ENCODE peak calls at places on chromosomes 7 and 10, in five cellular contexts. J, L, V, R and E are unnamed samples.

GRCh38 chr10:79152423-79152817 is 83.7 kb downstream of the ZMIZ1 start:
- DNase-seq in J (no peak), L (no peak), V (no peak), R (no peak), E (no peak)

GRCh38 chr10:92747600-92747999 is 57.8 kb downstream of the HHEX start:
- DNase-seq in J (no peak), L (no peak), V (peak; percentile 12), R (no peak), E (no peak)

GRCh38 chr7:22672892-22673637 is 53.9 kb upstream of the IL6 start:
- DNase-seq in J (no peak), L (no peak), V (no peak), R (no peak), E (no peak)

GRCh38 chr7:5523052-5523711 is 99.5 kb upstream of the TNRC18 start:
- DNase-seq in J (no peak), L (no peak), V (no peak), R (no peak), E (peak; percentile 89)

GRCh38 chr10:79552143-79552542 is 8.1 kb downstream of the SFTPA2 start:
- DNase-seq in J (no peak), L (no peak), V (no peak), R (no peak), E (no peak)

GRCh38 chr10:131579251-131580071 is 267.9 kb upstream of the TCERG1L start:
- DNase-seq in J (no peak), L (no peak), V (no peak), R (no peak), E (peak; percentile 42)

GRCh38 chr10:74922921-74923320 is 96.5 kb downstream of the KAT6B start:
- DNase-seq in J (no peak), L (no peak), V (no peak), R (no peak), E (no peak)

GRCh38 chr7:1512781-1513656 is 8.8 kb upstream of the INTS1 start:
- DNase-seq in J (peak; percentile 87), L (no peak), V (peak; percentile 44), R (no peak), E (no peak)

GRCh38 chr7:151671514-151671913 is 151.8 kb upstream of the RHEB start:
- DNase-seq in J (no peak), L (no peak), V (no peak), R (no peak), E (peak; percentile 86)